ENCODE peak calls at places on chromosomes 2 and 18, in five cellular contexts. One of them, this sample, is unnamed.

GRCh38 chr2:101294861-101295260 is 13.6 kb downstream of the RNF149 start:
- DNase-seq in heart right ventricle: no peak
- DNase-seq in kidney: no peak
- DNase-seq in iris pigment epithelial cell: no peak
- DNase-seq in DMS 273 treated with DMSO at 0.1 percent for 48 hours: no peak
- DNase-seq in this sample: no peak

GRCh38 chr2:3823748-3824147 is 120.4 kb downstream of the DCDC2C start:
- DNase-seq in heart right ventricle: no peak
- DNase-seq in kidney: no peak
- DNase-seq in iris pigment epithelial cell: peak
- DNase-seq in DMS 273 treated with DMSO at 0.1 percent for 48 hours: no peak
- DNase-seq in this sample: no peak

GRCh38 chr2:20242727-20243377 is 17.9 kb upstream of the SDC1 start:
- DNase-seq in heart right ventricle: no peak
- DNase-seq in kidney: no peak
- DNase-seq in iris pigment epithelial cell: no peak
- DNase-seq in DMS 273 treated with DMSO at 0.1 percent for 48 hours: no peak
- DNase-seq in this sample: no peak

GRCh38 chr2:55751966-55752365 is 58.3 kb upstream of the PNPT1 start:
- DNase-seq in heart right ventricle: no peak
- DNase-seq in kidney: no peak
- DNase-seq in iris pigment epithelial cell: no peak
- DNase-seq in DMS 273 treated with DMSO at 0.1 percent for 48 hours: no peak
- DNase-seq in this sample: no peak

GRCh38 chr18:58505181-58505580 is 123.7 kb downstream of the ALPK2 start:
- DNase-seq in heart right ventricle: no peak
- DNase-seq in kidney: no peak
- DNase-seq in iris pigment epithelial cell: no peak
- DNase-seq in DMS 273 treated with DMSO at 0.1 percent for 48 hours: no peak
- DNase-seq in this sample: no peak

GRCh38 chr2:38668787-38669479 is 3.0 kb downstream of the GALM start:
- DNase-seq in heart right ventricle: no peak
- DNase-seq in kidney: no peak
- DNase-seq in iris pigment epithelial cell: no peak
- DNase-seq in DMS 273 treated with DMSO at 0.1 percent for 48 hours: no peak
- DNase-seq in this sample: no peak

GRCh38 chr18:51196811-51197660 is 445 bp downstream of the MEX3C start:
- DNase-seq in heart right ventricle: peak
- DNase-seq in kidney: peak
- DNase-seq in iris pigment epithelial cell: peak
- DNase-seq in DMS 273 treated with DMSO at 0.1 percent for 48 hours: no peak
- DNase-seq in this sample: peak

GRCh38 chr2:5330961-5331360 is 361.2 kb upstream of the SOX11 start:
- DNase-seq in heart right ventricle: no peak
- DNase-seq in kidney: no peak
- DNase-seq in iris pigment epithelial cell: no peak
- DNase-seq in DMS 273 treated with DMSO at 0.1 percent for 48 hours: no peak
- DNase-seq in this sample: no peak

GRCh38 chr2:161746891-161747535 is 122.8 kb downstream of the SLC4A10 start:
- DNase-seq in heart right ventricle: no peak
- DNase-seq in kidney: no peak
- DNase-seq in iris pigment epithelial cell: no peak
- DNase-seq in DMS 273 treated with DMSO at 0.1 percent for 48 hours: no peak
- DNase-seq in this sample: no peak

GRCh38 chr2:209579236-209579749 is 155.4 kb downstream of the MAP2 start:
- DNase-seq in heart right ventricle: peak
- DNase-seq in kidney: no peak
- DNase-seq in iris pigment epithelial cell: peak
- DNase-seq in DMS 273 treated with DMSO at 0.1 percent for 48 hours: no peak
- DNase-seq in this sample: no peak

GRCh38 chr18:3427944-3428343 is 22.0 kb upstream of the TGIF1 start:
- DNase-seq in heart right ventricle: no peak
- DNase-seq in kidney: no peak
- DNase-seq in iris pigment epithelial cell: no peak
- DNase-seq in DMS 273 treated with DMSO at 0.1 percent for 48 hours: no peak
- DNase-seq in this sample: no peak

GRCh38 chr2:223929575-223930001 is 15.5 kb downstream of the WDFY1 start:
- DNase-seq in heart right ventricle: no peak
- DNase-seq in kidney: no peak
- DNase-seq in iris pigment epithelial cell: peak
- DNase-seq in DMS 273 treated with DMSO at 0.1 percent for 48 hours: no peak
- DNase-seq in this sample: no peak

GRCh38 chr18:35875566-35875965 is 96.9 kb upstream of the RMP24 start:
- DNase-seq in heart right ventricle: no peak
- DNase-seq in kidney: no peak
- DNase-seq in iris pigment epithelial cell: no peak
- DNase-seq in DMS 273 treated with DMSO at 0.1 percent for 48 hours: no peak
- DNase-seq in this sample: no peak

GRCh38 chr2:186648130-186648529 is 45.7 kb upstream of the FAM171B start:
- DNase-seq in heart right ventricle: no peak
- DNase-seq in kidney: no peak
- DNase-seq in iris pigment epithelial cell: peak
- DNase-seq in DMS 273 treated with DMSO at 0.1 percent for 48 hours: no peak
- DNase-seq in this sample: no peak

GRCh38 chr18:61502472-61502871 is 169.2 kb downstream of the CDH20 start:
- DNase-seq in heart right ventricle: peak
- DNase-seq in kidney: no peak
- DNase-seq in iris pigment epithelial cell: peak
- DNase-seq in DMS 273 treated with DMSO at 0.1 percent for 48 hours: peak
- DNase-seq in this sample: no peak

GRCh38 chr2:26469092-26469710 is 8.7 kb downstream of the OTOF start:
- DNase-seq in heart right ventricle: no peak
- DNase-seq in kidney: peak
- DNase-seq in iris pigment epithelial cell: peak
- DNase-seq in DMS 273 treated with DMSO at 0.1 percent for 48 hours: peak
- DNase-seq in this sample: peak

GRCh38 chr2:2271471-2271941 is 59.6 kb downstream of the MYT1L start:
- DNase-seq in heart right ventricle: peak
- DNase-seq in kidney: no peak
- DNase-seq in iris pigment epithelial cell: no peak
- DNase-seq in DMS 273 treated with DMSO at 0.1 percent for 48 hours: no peak
- DNase-seq in this sample: no peak

GRCh38 chr2:57432528-57432927 is 614.1 kb upstream of the VRK2 start:
- DNase-seq in heart right ventricle: no peak
- DNase-seq in kidney: no peak
- DNase-seq in iris pigment epithelial cell: no peak
- DNase-seq in DMS 273 treated with DMSO at 0.1 percent for 48 hours: no peak
- DNase-seq in this sample: no peak

GRCh38 chr18:11246466-11246865 is 97.1 kb upstream of the PIEZO2 start:
- DNase-seq in heart right ventricle: no peak
- DNase-seq in kidney: no peak
- DNase-seq in iris pigment epithelial cell: peak
- DNase-seq in DMS 273 treated with DMSO at 0.1 percent for 48 hours: no peak
- DNase-seq in this sample: peak

GRCh38 chr2:7963787-7964186 is 718.1 kb upstream of the ID2 start:
- DNase-seq in heart right ventricle: no peak
- DNase-seq in kidney: no peak
- DNase-seq in iris pigment epithelial cell: no peak
- DNase-seq in DMS 273 treated with DMSO at 0.1 percent for 48 hours: no peak
- DNase-seq in this sample: no peak

GRCh38 chr2:200414367-200414766 is 95.5 kb downstream of the KCTD18 start:
- DNase-seq in heart right ventricle: no peak
- DNase-seq in kidney: no peak
- DNase-seq in iris pigment epithelial cell: no peak
- DNase-seq in DMS 273 treated with DMSO at 0.1 percent for 48 hours: no peak
- DNase-seq in this sample: no peak

GRCh38 chr2:217218269-217219140 is 358.6 kb upstream of the TNP1 start:
- DNase-seq in heart right ventricle: no peak
- DNase-seq in kidney: no peak
- DNase-seq in iris pigment epithelial cell: peak
- DNase-seq in DMS 273 treated with DMSO at 0.1 percent for 48 hours: no peak
- DNase-seq in this sample: no peak

GRCh38 chr18:79855147-79855910 is 57.6 kb downstream of the KCNG2 start:
- DNase-seq in heart right ventricle: no peak
- DNase-seq in kidney: no peak
- DNase-seq in iris pigment epithelial cell: no peak
- DNase-seq in DMS 273 treated with DMSO at 0.1 percent for 48 hours: no peak
- DNase-seq in this sample: no peak

GRCh38 chr18:5416112-5416511 is 120.6 kb upstream of the ZBTB14 start:
- DNase-seq in heart right ventricle: no peak
- DNase-seq in kidney: no peak
- DNase-seq in iris pigment epithelial cell: no peak
- DNase-seq in DMS 273 treated with DMSO at 0.1 percent for 48 hours: no peak
- DNase-seq in this sample: no peak

GRCh38 chr2:235077046-235077445 is 125.2 kb downstream of the SH3BP4 start:
- DNase-seq in heart right ventricle: no peak
- DNase-seq in kidney: no peak
- DNase-seq in iris pigment epithelial cell: no peak
- DNase-seq in DMS 273 treated with DMSO at 0.1 percent for 48 hours: no peak
- DNase-seq in this sample: no peak

GRCh38 chr2:137969418-137969765 is 5.1 kb downstream of the HNMT start:
- DNase-seq in heart right ventricle: peak
- DNase-seq in kidney: no peak
- DNase-seq in iris pigment epithelial cell: peak
- DNase-seq in DMS 273 treated with DMSO at 0.1 percent for 48 hours: no peak
- DNase-seq in this sample: peak

GRCh38 chr2:11385847-11386246 is 41.4 kb upstream of the ROCK2 start:
- DNase-seq in heart right ventricle: no peak
- DNase-seq in kidney: no peak
- DNase-seq in iris pigment epithelial cell: no peak
- DNase-seq in DMS 273 treated with DMSO at 0.1 percent for 48 hours: no peak
- DNase-seq in this sample: no peak

GRCh38 chr2:11343626-11344341 is 652 bp downstream of the ROCK2 start:
- DNase-seq in heart right ventricle: peak
- DNase-seq in kidney: peak
- DNase-seq in iris pigment epithelial cell: no peak
- DNase-seq in DMS 273 treated with DMSO at 0.1 percent for 48 hours: peak
- DNase-seq in this sample: no peak

GRCh38 chr2:105636109-105636740 is 108.5 kb upstream of the NCK2 start:
- DNase-seq in heart right ventricle: no peak
- DNase-seq in kidney: no peak
- DNase-seq in iris pigment epithelial cell: no peak
- DNase-seq in DMS 273 treated with DMSO at 0.1 percent for 48 hours: no peak
- DNase-seq in this sample: no peak

GRCh38 chr2:74554821-74555531 is 456 bp downstream of the DOK1 start:
- DNase-seq in heart right ventricle: peak
- DNase-seq in kidney: peak
- DNase-seq in iris pigment epithelial cell: peak
- DNase-seq in DMS 273 treated with DMSO at 0.1 percent for 48 hours: no peak
- DNase-seq in this sample: no peak

GRCh38 chr18:31099490-31100230 is 2.6 kb downstream of the DSC2 start:
- DNase-seq in heart right ventricle: no peak
- DNase-seq in kidney: peak
- DNase-seq in iris pigment epithelial cell: no peak
- DNase-seq in DMS 273 treated with DMSO at 0.1 percent for 48 hours: no peak
- DNase-seq in this sample: no peak

GRCh38 chr18:621181-621580 is 24.4 kb downstream of the CLUL1 start:
- DNase-seq in heart right ventricle: no peak
- DNase-seq in kidney: no peak
- DNase-seq in iris pigment epithelial cell: peak
- DNase-seq in DMS 273 treated with DMSO at 0.1 percent for 48 hours: no peak
- DNase-seq in this sample: no peak